ENCODE peak calls at places on chromosomes 2 and 18, in eight cellular contexts. Y, V, D, M, S, I, L and Q are unnamed samples.

GRCh38 chr18:47997338-47997780 is 66.9 kb upstream of the SMAD2 start:
- DNase-seq in S (no peak), D (peak; percentile 62), I (peak; percentile 84), M (no peak), Y (no peak), L (peak; percentile 62), V (peak; percentile 7), Q (no peak)

GRCh38 chr2:96848264-96848663 is 4.4 kb upstream of the ANKRD23 start:
- DNase-seq in I (no peak), D (no peak), V (no peak), S (no peak), Y (no peak), M (no peak), L (no peak), Q (no peak)

GRCh38 chr2:186486651-186487647 is 889 bp downstream of the ZC3H15 start:
- DNase-seq in M (no peak), Y (no peak), S (peak; percentile 30), D (no peak), V (peak; percentile 23), I (no peak), L (peak; percentile 12), Q (no peak)

GRCh38 chr2:45494275-45494977 is 116.6 kb downstream of the SRBD1 start:
- DNase-seq in Y (no peak), M (peak; percentile 29), V (peak; percentile 83), I (peak; percentile 86), L (peak; percentile 79), D (peak; percentile 54), S (peak; percentile 73), Q (peak; percentile 42)

GRCh38 chr2:237540823-237541222 is 25.6 kb upstream of the PRLH start:
- DNase-seq in L (peak; percentile 42), Y (peak; percentile 69), D (no peak), I (no peak), V (peak; percentile 94), M (no peak), S (peak; percentile 49), Q (no peak)

GRCh38 chr2:102753563-102754159 is 8.2 kb upstream of the TMEM182 start:
- DNase-seq in M (no peak), Y (peak; percentile 44), V (peak; percentile 62), I (peak; percentile 74), S (peak; percentile 66), D (peak; percentile 32), L (peak; percentile 53), Q (peak; percentile 31)

GRCh38 chr2:130843321-130843985 is 6.7 kb downstream of the ARHGEF4 start:
- DNase-seq in D (no peak), Y (no peak), V (no peak), S (no peak), L (no peak), I (no peak), M (no peak), Q (no peak)

GRCh38 chr2:71716697-71717624 is 263.6 kb downstream of the DYSF start:
- DNase-seq in L (peak; percentile 13), D (no peak), I (no peak), M (no peak), S (peak; percentile 8), V (peak; percentile 91), Y (peak; percentile 99), Q (peak; percentile 62)

GRCh38 chr2:83014462-83014861 is 1444.6 kb downstream of the SUCLG1 start:
- DNase-seq in L (no peak), I (no peak), D (no peak), S (no peak), V (no peak), M (no peak), Y (no peak), Q (no peak)
- H3K4me3 ChIP-seq in L (no peak overlapping the region), I (no peak overlapping the region), D (no peak overlapping the region), S (no peak overlapping the region), V (no peak overlapping the region), M (no peak overlapping the region), Y (no peak overlapping the region), Q (no peak overlapping the region)

DNA sequence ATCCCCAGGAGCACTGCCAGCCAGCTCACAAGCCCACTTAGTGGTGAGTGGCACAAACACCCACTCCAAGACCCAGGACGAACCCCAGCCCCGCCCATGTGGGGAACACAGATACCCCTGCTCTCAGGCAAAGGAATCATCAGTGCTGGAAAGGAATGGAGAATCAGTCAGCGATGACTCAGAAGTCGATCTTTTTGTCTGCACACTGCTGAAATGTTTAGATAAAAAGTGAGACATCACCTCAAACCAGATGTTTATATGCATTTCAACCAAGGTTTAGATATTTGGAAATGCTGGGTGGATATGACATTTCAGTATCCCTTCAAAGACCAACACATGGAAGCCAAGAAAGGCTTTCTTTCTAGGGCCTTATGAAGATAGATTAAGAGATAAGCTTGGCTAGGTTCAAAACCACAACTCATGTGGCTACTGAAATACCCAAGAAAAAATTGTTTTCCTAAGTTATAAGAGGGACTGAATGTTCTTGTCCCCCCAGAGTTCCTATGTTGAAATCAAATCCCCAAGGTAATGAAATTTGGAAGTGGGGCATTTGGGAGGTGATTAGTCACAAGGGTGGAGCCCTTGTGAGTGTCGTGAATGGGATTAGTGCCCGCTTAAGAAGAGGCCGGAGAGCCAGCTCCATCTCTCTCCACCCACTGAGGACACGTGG is 43.7 kb downstream of the POU3F3 start:
- DNase-seq in M (no peak), L (no peak), V (peak; percentile 46), Y (peak; percentile 33), S (peak; percentile 3), D (no peak), I (no peak), Q (no peak)
- H3K4me3 ChIP-seq in M (no peak overlapping the region), L (no peak overlapping the region), V (no peak overlapping the region), Y (no peak overlapping the region), S (no peak overlapping the region), D (no peak overlapping the region), I (no peak overlapping the region), Q (no peak overlapping the region)

DNA sequence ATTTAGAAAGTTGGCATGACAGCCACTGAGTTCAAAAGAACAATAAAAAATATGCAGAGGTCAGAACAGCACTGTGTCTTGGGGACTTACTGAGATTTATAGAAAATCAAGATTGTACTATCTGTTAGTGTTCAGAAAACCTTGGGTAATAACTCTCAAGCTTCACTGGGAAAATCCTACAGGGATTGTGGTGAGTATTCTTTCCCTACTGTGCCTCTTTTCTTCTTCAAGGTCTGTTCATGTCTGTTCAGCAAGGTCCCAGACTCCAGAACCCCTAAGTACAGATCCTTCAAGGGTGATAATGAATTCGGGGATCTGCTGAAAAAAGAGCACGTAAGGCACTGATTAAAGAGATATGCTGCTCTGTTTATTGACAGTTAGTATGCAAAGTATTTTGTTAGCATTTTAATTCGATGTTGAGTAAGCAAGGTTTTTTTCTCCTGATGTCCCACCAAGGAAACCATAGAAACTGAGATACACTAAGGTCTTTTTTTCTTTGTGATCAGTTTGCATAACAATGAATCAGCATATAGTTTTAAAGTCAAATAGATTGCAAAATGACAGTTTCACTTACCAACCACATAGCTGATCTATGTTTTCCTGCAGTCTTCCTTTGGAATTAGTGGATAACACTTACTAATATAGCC is 249.8 kb downstream of the DSEL start:
- DNase-seq in L (peak; percentile 8), Y (no peak), I (peak; percentile 12), V (peak; percentile 58), S (peak; percentile 41), M (no peak), D (no peak), Q (peak; percentile 28)
- H3K4me3 ChIP-seq in L (no peak overlapping the region), Y (no peak overlapping the region), I (peak overlapping the region; percentile 14), V (no peak overlapping the region), S (no peak overlapping the region), M (no peak overlapping the region), D (no peak overlapping the region), Q (no peak overlapping the region)

DNA sequence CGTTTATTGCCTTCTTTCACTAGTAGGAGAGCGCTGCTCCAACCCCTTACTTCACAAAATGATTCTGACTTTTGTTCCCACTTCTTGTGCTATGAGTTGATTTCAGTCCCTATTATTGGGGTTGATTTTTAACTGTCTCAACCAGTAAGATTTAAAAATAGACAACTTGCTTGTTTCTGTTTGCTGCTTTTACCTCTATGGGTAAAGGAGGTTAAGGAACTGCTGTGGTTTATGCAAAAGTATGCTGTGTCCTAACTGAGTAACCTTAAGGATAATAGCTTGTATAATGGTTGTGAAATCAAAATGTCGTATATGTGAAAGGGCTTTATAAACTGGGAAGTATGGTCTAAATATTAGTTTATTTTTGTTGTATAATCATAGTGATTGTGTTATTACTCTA is 22.6 kb downstream of the ALMS1 start:
- DNase-seq in S (no peak), I (no peak), Y (no peak), M (no peak), V (no peak), L (no peak), D (no peak), Q (no peak)
- H3K4me3 ChIP-seq in S (no peak overlapping the region), I (no peak overlapping the region), Y (no peak overlapping the region), M (no peak overlapping the region), V (no peak overlapping the region), L (no peak overlapping the region), D (no peak overlapping the region), Q (no peak overlapping the region)

DNA sequence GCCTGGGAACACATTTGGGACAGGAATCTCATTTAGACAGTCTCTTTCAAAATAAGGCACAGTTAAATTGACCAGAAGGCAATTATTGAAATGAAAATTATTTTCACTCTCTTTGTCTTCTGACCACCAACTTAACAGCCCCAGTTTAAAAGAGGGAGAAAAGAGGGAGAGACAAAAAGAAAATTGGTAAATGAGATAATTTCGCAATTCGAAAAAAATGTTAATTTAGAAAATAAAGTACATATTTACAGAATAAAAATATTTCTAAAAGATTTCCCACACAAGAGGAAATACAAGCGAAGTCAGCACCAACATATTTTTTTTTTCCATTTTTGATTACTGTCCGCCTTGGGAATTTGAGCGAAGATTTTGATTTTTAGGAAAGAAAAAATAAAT is 4.8 kb downstream of the SP9 start:
- DNase-seq in Y (no peak), D (no peak), M (no peak), L (no peak), S (no peak), I (no peak), V (no peak), Q (no peak)
- H3K4me3 ChIP-seq in Y (no peak overlapping the region), D (peak overlapping the region; percentile 61), M (no peak overlapping the region), L (peak overlapping the region; percentile 64), S (no peak overlapping the region), I (peak overlapping the region; percentile 66), V (no peak overlapping the region), Q (peak overlapping the region; percentile 67)